ENCODE peak calls at places on chromosomes 4 and X, in seven cellular contexts. F is HAP-1; Y is H54; X is putamen; H is activated T-cell treated with anti-CD3 and anti-CD28 coated beads for 48 hours; A is hepatocyte; O is stimulated activated CD4-positive, alpha-beta T cell treated with anti-CD3 and anti-CD28 coated beads, TNF-alpha, amount 100 ng/mL, for 4 hours. D is an unnamed sample.

GRCh38 chrX:153019166-153019565 is 25.2 kb upstream of the PNMA5 start:
- DNase-seq in O (no peak), F (no peak), Y (no peak), X (no peak), H (no peak), A (no peak), D (no peak)

GRCh38 chr4:40317921-40318658 is 17.0 kb upstream of the CHRNA9 start:
- DNase-seq in X (no peak), H (no peak), Y (no peak), F (no peak), A (no peak), O (no peak), D (no peak)

GRCh38 chrX:84339507-84340364 is 151.7 kb upstream of the RPS6KA6 start:
- DNase-seq in H (no peak), O (no peak), Y (no peak), A (peak), X (no peak), F (peak), D (no peak)

GRCh38 chrX:83934220-83934619 is 73.3 kb downstream of the CYLC1 start:
- DNase-seq in A (no peak), H (no peak), O (no peak), F (no peak), Y (no peak), X (no peak), D (no peak)

GRCh38 chr4:168621806-168622589 is 125.1 kb downstream of the PALLD start:
- DNase-seq in Y (no peak), X (no peak), H (no peak), F (no peak), O (no peak), A (no peak), D (no peak)

GRCh38 chrX:31508338-31508737 is 436.5 kb upstream of the FTHL17 start:
- DNase-seq in A (peak), H (no peak), F (no peak), X (peak), O (no peak), Y (no peak), D (no peak)

GRCh38 chrX:108304210-108304609 is 134.0 kb downstream of the COL4A6 start:
- DNase-seq in Y (no peak), X (no peak), H (no peak), A (no peak), F (peak), O (no peak), D (no peak)

GRCh38 chrX:48848847-48849246 is 13.4 kb upstream of the PCSK1N start:
- DNase-seq in X (no peak), O (no peak), H (no peak), A (no peak), F (no peak), Y (no peak), D (no peak)

GRCh38 chr4:153458969-153459368 is 7.2 kb upstream of the TMEM131L start:
- DNase-seq in A (no peak), F (no peak), H (no peak), O (no peak), X (no peak), Y (no peak), D (no peak)

D was measured in GM12891.